ENCODE peak calls at places on chromosome 12, in four cellular contexts. Y is HepG2, U is SK-N-SH, T is K562. O is an unnamed sample.

GRCh38 chr12:62865090-62865489 is 69.9 kb downstream of the PPM1H start:
- DNase-seq in T (no peak), Y (no peak), U (no peak), O (no peak)

GRCh38 chr12:78271546-78271945 is 440.9 kb downstream of the NAV3 start:
- DNase-seq in U (no peak), Y (no peak), T (no peak), O (no peak)

GRCh38 chr12:66647034-66647691 is 31.7 kb downstream of the GRIP1 start:
- DNase-seq in U (no peak), T (no peak), Y (no peak), O (no peak)

GRCh38 chr12:120813588-120814153 is 88.0 kb downstream of the ACADS start:
- DNase-seq in Y (no peak), U (no peak), T (no peak), O (no peak)

GRCh38 chr12:55845785-55846496 is 3.2 kb upstream of the MMP19 start:
- DNase-seq in T (no peak), Y (no peak), U (no peak), O (no peak)

GRCh38 chr12:118680361-118680963 is 300.9 kb upstream of the SRRM4 start:
- DNase-seq in T (no peak), Y (no peak), U (no peak), O (peak)

GRCh38 chr12:64098709-64099354 is 123.3 kb downstream of the KICS2 start:
- DNase-seq in Y (no peak), T (no peak), U (no peak), O (no peak)

GRCh38 chr12:50603817-50604639 is 99.2 kb downstream of the DIP2B start:
- DNase-seq in Y (no peak), U (no peak), T (no peak), O (no peak)

GRCh38 chr12:113385282-113385882 is 18.3 kb downstream of the SDS start:
- DNase-seq in Y (no peak), U (no peak), T (no peak), O (no peak)

DNA sequence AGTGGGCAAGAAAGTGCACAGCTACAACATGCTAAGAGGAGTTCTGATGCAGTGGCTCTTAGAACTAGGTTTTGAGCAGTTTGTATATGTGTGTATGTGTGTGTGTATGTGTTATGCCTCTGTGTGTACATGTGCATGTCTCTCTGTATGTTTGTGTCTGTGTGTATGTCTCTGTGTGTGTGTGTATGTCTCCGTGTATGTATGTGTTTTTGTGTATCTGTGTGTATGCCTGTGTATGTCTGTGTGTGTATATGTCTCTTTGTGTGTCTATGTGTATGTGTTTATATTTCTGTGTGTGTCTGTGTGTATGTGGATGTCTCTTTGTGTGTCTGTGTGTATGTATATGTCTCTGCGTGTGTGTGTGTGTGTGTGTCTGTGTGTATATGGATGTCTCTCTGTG is 139.6 kb downstream of the C12orf75 start:
- DNase-seq in T (no peak), U (no peak), Y (no peak), O (no peak)
- TF ChIP-seq FOXJ3 in T (no peak), U (no peak), Y (no peak), O (no peak)

GRCh38 chr12:753401-754237 is 1.2 kb downstream of the WNK1 start:
- DNase-seq in Y (no peak), T (peak), U (peak), O (peak)
- TF ChIP-seq FOXJ3 in Y (no peak), T (no peak), U (no peak), O (no peak)

GRCh38 chr12:19039515-19039914 is 90.0 kb upstream of the PLEKHA5 start:
- DNase-seq in U (no peak), T (no peak), Y (no peak), O (no peak)
- TF ChIP-seq FOXJ3 in U (no peak), T (no peak), Y (no peak), O (no peak)

GRCh38 chr12:9668141-9669018 is 1.1 kb upstream of the CLEC2D start:
- DNase-seq in U (no peak), Y (no peak), T (no peak), O (no peak)
- TF ChIP-seq FOXJ3 in U (no peak), Y (no peak), T (no peak), O (no peak)

DNA sequence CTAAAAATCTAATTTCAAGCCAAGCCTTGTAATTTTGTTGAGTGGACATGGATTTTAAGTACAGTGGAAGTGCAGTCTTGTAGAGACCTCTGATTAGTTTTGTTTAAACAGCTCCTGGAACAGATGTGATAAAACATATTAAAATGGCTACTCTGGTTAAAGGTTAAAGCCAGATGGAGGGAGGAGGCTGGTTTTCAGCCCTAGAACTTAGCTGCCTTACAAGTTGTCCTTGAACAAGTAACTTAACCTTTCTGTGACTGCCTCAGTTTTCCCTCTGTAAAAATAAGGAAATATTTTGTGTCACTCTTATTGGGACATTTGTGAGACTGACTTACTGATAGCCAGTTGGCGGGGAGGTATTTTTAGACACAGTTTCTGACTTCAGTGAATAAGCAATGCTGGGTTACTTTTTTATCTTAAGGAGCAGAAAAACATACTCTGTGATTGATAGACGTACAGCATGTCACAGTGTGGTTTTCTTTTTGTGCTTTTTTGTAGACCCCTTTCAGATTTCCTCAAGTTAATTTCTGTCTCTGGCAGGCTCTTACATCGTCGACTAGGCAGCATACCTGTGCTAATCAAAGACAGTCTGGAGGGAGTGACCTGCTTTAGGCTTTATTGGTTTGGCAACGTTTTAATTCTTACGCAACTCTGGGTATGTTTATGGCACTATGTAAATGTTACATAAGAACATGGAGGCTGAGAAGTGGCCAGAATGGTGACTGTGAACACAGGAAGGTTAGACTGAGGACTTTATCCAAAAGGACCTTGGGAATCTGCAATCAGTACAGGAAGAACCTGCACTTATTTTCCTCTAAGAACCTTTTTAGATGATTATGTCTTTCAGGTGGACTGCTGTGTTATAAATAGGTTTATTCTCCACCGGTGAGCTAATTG is 3.2 kb downstream of the ACVR1B start:
- DNase-seq in U (no peak), Y (peak), T (no peak), O (no peak)
- TF ChIP-seq FOXJ3 in U (no peak), Y (no peak), T (no peak), O (no peak)

DNA sequence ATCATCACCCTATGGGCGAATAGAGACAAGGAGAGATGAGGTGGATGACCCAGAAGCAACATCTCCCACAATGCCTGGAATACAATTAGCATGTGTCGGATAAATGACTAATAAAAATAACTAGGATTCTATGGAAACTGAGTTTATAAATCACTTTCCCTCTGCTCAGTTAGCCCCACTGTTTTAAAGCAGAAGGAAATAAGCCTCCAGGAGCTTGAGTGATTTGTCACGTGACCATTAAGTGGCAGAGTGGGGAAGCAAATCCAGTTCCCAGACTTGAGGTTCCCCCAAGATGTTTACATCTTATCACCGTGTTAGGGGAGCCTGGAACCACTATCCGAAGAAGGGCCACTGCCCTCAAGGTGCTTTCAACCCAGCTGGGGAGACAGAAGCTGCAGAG is 136.5 kb upstream of the CCND2 start:
- DNase-seq in T (no peak), Y (no peak), U (no peak), O (no peak)
- TF ChIP-seq FOXJ3 in T (no peak), Y (no peak), U (no peak), O (no peak)

DNA sequence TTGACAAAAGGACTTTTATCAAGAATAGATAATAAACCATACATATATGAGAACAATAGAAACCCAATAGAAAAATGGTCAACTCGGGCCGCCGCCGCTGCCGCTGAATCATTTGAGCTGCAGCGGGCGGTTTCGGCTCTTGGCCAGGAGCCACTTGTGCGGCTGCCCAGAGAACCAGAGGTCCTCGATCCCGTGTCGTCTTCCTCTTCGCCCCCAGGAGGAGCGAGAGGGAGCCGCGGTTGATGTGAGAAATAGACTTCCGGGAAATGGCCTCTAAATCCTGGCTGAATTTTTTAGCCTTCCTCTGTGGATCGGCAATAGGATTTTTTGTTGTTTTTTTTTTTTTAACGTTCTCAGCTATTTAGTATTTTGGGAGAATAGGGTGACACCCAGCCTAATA is 44.8 kb downstream of the CPSF6 start:
- DNase-seq in T (peak), Y (peak), U (peak), O (peak)
- TF ChIP-seq FOXJ3 in T (no peak), Y (no peak), U (no peak), O (no peak)